ENCODE peak calls at places on chromosomes 13 and 19, in five cellular contexts. P is body of pancreas, R is adrenal gland, J is breast epithelium, M is esophagus squamous epithelium. K is an unnamed sample. For H3K4me1, the result is how much of the 10 kb centered on the place peaks cover.

GRCh38 chr19:18590273-18591272 is 2.0 kb downstream of the REX1BD start:
- DNase-seq in J (peak), M (no peak), P (no peak), R (no peak), K (no peak)

GRCh38 chr19:11736696-11737095 is 2.0 kb downstream of the ZNF823 start:
- DNase-seq in R (peak), J (no peak), M (no peak), P (no peak), K (peak)

GRCh38 chr13:33262997-33263396 is 22.6 kb downstream of the STARD13 start:
- DNase-seq in R (no peak), M (no peak), J (no peak), P (no peak), K (no peak)

GRCh38 chr13:73970413-73971055 is 163.7 kb downstream of the KLF12 start:
- DNase-seq in M (no peak), P (no peak), R (no peak), J (no peak), K (no peak)

GRCh38 chr13:44523176-44524017 is 52.7 kb downstream of the TSC22D1 start:
- DNase-seq in J (no peak), R (peak), P (no peak), M (no peak), K (no peak)

GRCh38 chr13:33884506-33885221 is 66.7 kb downstream of the RFC3 start:
- DNase-seq in P (no peak), M (no peak), J (no peak), R (no peak), K (no peak)

GRCh38 chr13:70188567-70188966 is 80.3 kb upstream of the KLHL1 start:
- DNase-seq in J (no peak), R (no peak), P (peak), M (no peak), K (no peak)

GRCh38 chr13:50518791-50519201 is 324.7 kb downstream of the DLEU7 start:
- DNase-seq in J (no peak), M (no peak), R (no peak), P (no peak), K (no peak)

DNA sequence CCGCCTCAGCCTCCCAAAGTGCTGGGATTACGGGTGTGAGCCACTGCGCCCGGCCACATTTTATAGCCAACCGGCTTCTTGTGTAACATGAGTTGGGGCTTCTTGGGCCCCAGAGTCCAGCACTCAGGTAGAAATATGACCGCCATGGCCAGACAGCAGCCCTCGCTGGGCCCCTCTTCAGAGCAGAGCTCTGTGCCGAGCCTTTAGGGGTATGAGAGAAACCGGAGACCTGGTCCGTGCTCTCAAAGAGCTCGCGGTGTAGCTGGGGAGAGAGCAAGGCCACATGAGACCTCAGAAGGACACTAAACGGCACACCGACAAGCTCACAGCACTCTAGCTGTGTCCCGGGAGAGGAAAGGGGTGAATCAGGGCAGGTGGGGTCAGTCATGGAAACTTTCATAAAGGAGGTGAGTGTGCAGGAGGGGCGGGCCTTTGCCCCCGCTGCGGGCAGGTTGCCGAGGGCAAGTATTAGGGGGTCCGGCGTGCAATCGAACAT is 15.8 kb downstream of the ACTN4 start:
- DNase-seq in J (no peak), R (peak), M (no peak), P (no peak), K (no peak)
- TF ChIP-seq POLR2A in J (no peak), R (peak), M (no peak), P (no peak), K (no peak)

DNA sequence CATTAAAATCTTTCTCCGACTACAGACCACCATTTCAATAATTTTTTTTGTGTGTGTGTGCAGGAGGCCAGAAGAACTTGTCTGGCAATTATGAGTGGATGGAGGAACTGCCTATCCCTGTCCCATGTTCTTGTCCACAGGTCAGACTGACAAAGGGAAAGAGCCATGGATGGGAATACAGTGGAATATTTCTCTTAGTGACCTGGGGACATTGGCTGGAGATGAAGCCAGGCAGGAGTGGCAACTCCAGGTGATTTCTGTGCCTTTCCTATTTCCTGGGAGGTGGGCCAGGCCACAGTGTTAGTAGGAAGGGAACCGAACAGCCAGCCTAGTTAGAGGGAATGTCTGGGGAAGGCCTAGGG is 3.7 kb downstream of the PSG9 start:
- DNase-seq in P (no peak), R (no peak), J (peak), M (no peak), K (no peak)
- H3K4me3 ChIP-seq in P (no peak), R (no peak), J (no peak), M (no peak), K (no peak)

DNA sequence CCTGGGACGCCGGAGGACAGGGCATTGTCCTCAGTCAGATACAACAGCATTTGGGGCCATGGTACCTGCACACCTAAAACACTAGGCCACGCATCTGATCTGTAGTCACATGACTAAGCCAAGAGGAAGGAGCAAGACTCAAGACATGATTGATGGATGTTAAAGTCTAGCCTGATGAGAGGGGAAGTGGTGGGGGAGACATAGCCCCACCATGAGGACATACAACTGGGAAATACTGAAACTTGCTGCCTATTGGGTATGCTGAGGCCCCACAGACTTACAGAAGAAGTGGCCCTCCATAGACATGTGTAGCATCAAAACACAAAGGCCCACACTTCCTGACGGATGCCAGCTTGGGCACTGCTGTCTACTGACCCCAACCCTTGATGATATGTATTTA is 1.4 kb upstream of the ICAM4 start:
- DNase-seq in J (no peak), P (no peak), M (no peak), R (no peak), K (no peak)
- H3K4me1 ChIP-seq in J (under half), P (under half), M (under half), R (under half), K (under half)

DNA sequence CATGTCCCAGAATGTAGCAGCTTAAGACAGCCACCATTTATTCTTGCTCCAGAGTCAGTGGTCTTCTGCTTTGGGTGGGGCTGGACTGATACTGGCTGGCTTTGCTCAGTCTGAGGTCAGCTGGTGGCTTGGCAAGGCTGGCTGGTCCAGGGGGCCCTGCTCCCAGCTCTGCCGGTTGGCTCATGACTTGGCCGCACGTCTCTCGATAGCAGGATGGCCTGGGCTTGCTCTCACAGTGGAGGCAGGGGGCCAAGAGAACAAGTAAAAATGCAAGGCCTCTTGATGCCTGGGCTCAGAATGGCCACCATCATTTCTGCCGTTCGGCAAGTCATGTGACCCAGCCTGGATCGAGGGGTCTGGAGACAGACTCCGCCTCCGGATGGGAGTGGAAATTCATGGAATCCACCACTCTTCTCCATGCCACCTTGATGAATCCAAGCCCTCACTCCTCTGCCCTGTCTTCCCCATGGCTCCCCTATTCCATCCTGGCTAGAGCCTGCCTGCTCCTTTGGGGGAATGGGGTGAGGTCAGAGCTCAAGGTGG is 13.1 kb downstream of the ACTMAP start:
- DNase-seq in J (no peak), M (no peak), R (no peak), P (no peak), K (no peak)
- TF ChIP-seq POLR2A in J (no peak), M (no peak), R (no peak), P (no peak), K (no peak)

GRCh38 chr19:42322305-42322704 is 3.1 kb upstream of the MEGF8 start:
- DNase-seq in M (no peak), P (no peak), J (no peak), R (no peak), K (no peak)

GRCh38 chr19:42324655-42325307 is 654 bp upstream of the MEGF8 start:
- DNase-seq in M (no peak), P (peak), J (no peak), R (no peak), K (peak)

GRCh38 chr19:42323473-42323851 is 2.0 kb upstream of the MEGF8 start:
- DNase-seq in J (no peak), R (no peak), M (no peak), P (no peak), K (no peak)

GRCh38 chr19:42325308-42325895 is at the start of gene MEGF8:
- DNase-seq in R (peak), M (peak), P (peak), J (peak), K (peak)

GRCh38 chr19:42323852-42324654 is 1.4 kb upstream of the MEGF8 start:
- DNase-seq in P (peak), M (no peak), J (no peak), R (peak), K (no peak)
- H3K4me3 ChIP-seq in P (no peak), M (peak), J (peak), R (no peak), K (peak)

GRCh38 chr19:16345457-16345856 is 20.8 kb downstream of the KLF2 start:
- DNase-seq in P (no peak), R (no peak), J (no peak), M (no peak), K (no peak)
- H3K4me1 ChIP-seq in P (under half), R (under half), J (under half), M (under half), K (under half)

DNA sequence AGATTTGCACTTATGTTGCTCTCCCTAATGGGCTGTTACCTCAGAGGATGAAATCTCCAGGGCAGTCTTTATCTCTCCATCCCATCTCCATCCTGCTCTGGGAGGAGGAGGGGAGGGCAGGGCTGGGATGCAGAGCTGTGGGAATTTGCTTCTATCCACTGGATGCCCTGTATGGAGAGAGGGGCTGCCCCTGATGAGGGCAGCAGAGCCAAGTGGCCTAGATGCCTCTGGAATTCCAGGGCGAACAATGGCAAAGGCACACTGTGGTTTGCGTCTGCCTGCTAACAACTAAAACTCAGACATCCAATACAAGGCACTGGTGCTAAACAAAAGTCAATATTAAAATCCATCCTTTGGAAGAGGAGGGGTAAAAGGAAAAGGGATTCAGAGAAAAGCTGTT is 165.1 kb downstream of the COG6 start:
- DNase-seq in R (no peak), J (no peak), M (no peak), P (no peak), K (no peak)
- TF ChIP-seq POLR2A in R (no peak), J (no peak), M (no peak), P (no peak), K (no peak)

GRCh38 chr19:57305056-57305455 is 15.2 kb upstream of the ZNF543 start:
- DNase-seq in M (no peak), P (no peak), R (no peak), J (no peak), K (no peak)
- H3K4me3 ChIP-seq in M (no peak), P (no peak), R (no peak), J (no peak), K (no peak)